ENCODE peak calls at places on chromosomes 3 and 15, in eight cellular contexts. O is HT1080; L is GM18507; H is astrocyte; Z is activated CD4-positive, alpha-beta T cell treated with anti-CD3 and anti-CD28 coated beads, Interleukin-2, amount 10 ng/mL, durations not matched to agents 7 days and 5 days; Y is Peyer's patch; A is stimulated activated CD8-positive, alpha-beta memory T cell treated with anti-CD3 and anti-CD28 coated beads, Interleukin-15, amount 100 ng/mL, for 24 hours; X is brain microvascular endothelial cell. F is an unnamed sample.

GRCh38 chr3:69370156-69370944 is 15.5 kb downstream of the FRMD4B start:
- DNase-seq in A (no peak), H (no peak), X (no peak), Y (peak), O (peak), Z (peak), L (no peak), F (no peak)

GRCh38 chr15:85709250-85709649 is 85.5 kb downstream of the KLHL25 start:
- DNase-seq in H (no peak), A (no peak), X (no peak), O (no peak), Y (no peak), Z (no peak), L (no peak), F (no peak)

GRCh38 chr15:66650433-66650832 is 51.6 kb upstream of the SMAD6 start:
- DNase-seq in Y (no peak), X (no peak), L (no peak), Z (no peak), H (no peak), O (no peak), A (no peak), F (no peak)

GRCh38 chr15:60788514-60789091 is 309.7 kb upstream of the ICE2 start:
- DNase-seq in Z (no peak), A (no peak), L (no peak), H (no peak), Y (no peak), O (no peak), X (no peak), F (peak)

GRCh38 chr3:164375995-164376394 is 702.3 kb downstream of the SI start:
- DNase-seq in L (no peak), H (no peak), Y (no peak), A (no peak), O (no peak), X (no peak), Z (no peak), F (no peak)

GRCh38 chr3:69033470-69033869 is 18.7 kb downstream of the TMF1 start:
- DNase-seq in Z (no peak), L (no peak), A (no peak), Y (no peak), H (no peak), O (peak), X (peak), F (peak)

GRCh38 chr15:56428821-56429458 is 36.0 kb downstream of the MNS1 start:
- DNase-seq in Y (no peak), A (no peak), O (peak), H (peak), X (no peak), L (peak), Z (no peak), F (peak)

GRCh38 chr3:49017646-49017977 is 768 bp downstream of the DALRD3 start:
- DNase-seq in X (no peak), A (no peak), H (no peak), Y (no peak), Z (no peak), O (no peak), L (no peak), F (no peak)

GRCh38 chr3:87673132-87673531 is 385.7 kb downstream of the CGGBP1 start:
- DNase-seq in A (no peak), Z (no peak), O (no peak), X (no peak), H (no peak), Y (no peak), L (no peak), F (no peak)

GRCh38 chr3:188916934-188917391 is 254.8 kb upstream of the TPRG1 start:
- DNase-seq in L (no peak), H (no peak), X (no peak), Y (no peak), A (no peak), Z (peak), O (peak), F (no peak)

GRCh38 chr3:23992051-23992628 is 47.1 kb downstream of the NR1D2 start:
- DNase-seq in O (peak), L (no peak), X (no peak), Z (no peak), H (peak), A (no peak), Y (no peak), F (no peak)

GRCh38 chr3:124318014-124318413 is 326.1 kb upstream of the ROPN1 start:
- DNase-seq in Y (no peak), Z (no peak), H (no peak), X (no peak), O (no peak), A (no peak), L (no peak), F (no peak)

GRCh38 chr15:31116423-31117030 is 15.0 kb upstream of the TRPM1 start:
- DNase-seq in Y (no peak), H (no peak), A (no peak), L (no peak), O (no peak), Z (no peak), X (no peak), F (no peak)

GRCh38 chr15:90463381-90463780 is 66.3 kb upstream of the CRTC3 start:
- DNase-seq in O (peak), A (no peak), Z (no peak), Y (no peak), L (no peak), X (peak), H (peak), F (peak)

GRCh38 chr3:138051946-138052802 is 42.2 kb downstream of the CLDN18 start:
- DNase-seq in Y (no peak), H (no peak), X (peak), Z (no peak), O (peak), A (no peak), L (no peak), F (peak)

GRCh38 chr15:70853855-70854668 is at the start of gene LARP6:
- DNase-seq in L (no peak), Y (no peak), Z (no peak), O (peak), X (no peak), A (no peak), H (no peak), F (peak)

GRCh38 chr3:196496183-196496582 is 7.4 kb downstream of the RNF168 start:
- DNase-seq in Y (no peak), X (no peak), Z (no peak), H (no peak), L (no peak), A (no peak), O (no peak), F (no peak)

GRCh38 chr15:69824075-69824876 is 273.4 kb downstream of the TLE3 start:
- DNase-seq in H (no peak), L (no peak), Y (no peak), Z (no peak), X (no peak), A (no peak), O (no peak), F (peak)

GRCh38 chr3:58335432-58335947 is 2.8 kb downstream of the PXK start:
- DNase-seq in L (no peak), Z (no peak), A (no peak), X (peak), H (no peak), O (no peak), Y (no peak), F (no peak)

GRCh38 chr3:10702961-10703740 is 112.9 kb upstream of the SLC6A11 start:
- DNase-seq in Y (no peak), Z (no peak), X (no peak), H (no peak), A (no peak), O (no peak), L (no peak), F (peak)

GRCh38 chr15:85421116-85421925 is 40.9 kb downstream of the AKAP13 start:
- DNase-seq in O (no peak), Z (no peak), X (no peak), L (no peak), Y (no peak), A (no peak), H (peak), F (no peak)

GRCh38 chr15:70383856-70384255 is 286.1 kb upstream of the TLE3 start:
- DNase-seq in Z (no peak), O (no peak), X (no peak), A (no peak), Y (no peak), H (no peak), L (no peak), F (no peak)

GRCh38 chr3:39149498-39150169 is 3.8 kb downstream of the CSRNP1 start:
- DNase-seq in Z (no peak), Y (no peak), H (no peak), X (no peak), A (no peak), O (no peak), L (no peak), F (no peak)

GRCh38 chr15:45126535-45127158 is 3.0 kb downstream of the DUOXA1 start:
- DNase-seq in H (no peak), Y (peak), A (no peak), Z (peak), X (peak), O (peak), L (no peak), F (peak)

GRCh38 chr3:71753716-71754609 is at the start of gene GPR27:
- DNase-seq in Z (no peak), A (no peak), Y (no peak), O (no peak), L (no peak), X (no peak), H (peak), F (peak)

GRCh38 chr3:117603097-117603496 is 893.5 kb downstream of the TUSC7 start:
- DNase-seq in L (no peak), A (no peak), O (no peak), X (no peak), Z (no peak), H (peak), Y (no peak), F (no peak)

GRCh38 chr15:89445553-89445952 is 50.8 kb downstream of the RHCG start:
- DNase-seq in Y (no peak), O (no peak), Z (no peak), A (no peak), H (no peak), X (no peak), L (no peak), F (no peak)

GRCh38 chr15:26590673-26591072 is 182.2 kb downstream of the GABRB3 start:
- DNase-seq in H (no peak), X (no peak), O (no peak), Z (no peak), Y (no peak), L (no peak), A (no peak), F (no peak)

GRCh38 chr15:28944696-28945300 is 59.0 kb downstream of the APBA2 start:
- DNase-seq in O (no peak), Z (no peak), A (no peak), X (no peak), Y (no peak), L (no peak), H (no peak), F (no peak)

GRCh38 chr3:52186729-52187128 is 11.2 kb upstream of the ALAS1 start:
- DNase-seq in X (no peak), L (no peak), A (no peak), H (no peak), Y (no peak), Z (no peak), O (no peak), F (no peak)

GRCh38 chr3:28326458-28326926 is 22.0 kb upstream of the ZCWPW2 start:
- DNase-seq in H (peak), Y (no peak), X (peak), O (no peak), Z (peak), L (no peak), A (no peak), F (no peak)

GRCh38 chr3:134430174-134430573 is 55.6 kb downstream of the ANAPC13 start:
- DNase-seq in Y (no peak), O (no peak), H (peak), L (no peak), X (no peak), A (no peak), Z (no peak), F (no peak)

GRCh38 chr3:78832785-78833204 is 935.0 kb downstream of the ROBO1 start:
- DNase-seq in X (no peak), Z (no peak), L (no peak), H (no peak), A (no peak), Y (no peak), O (no peak), F (no peak)

GRCh38 chr15:74983725-74984231 is 11.6 kb upstream of the SCAMP5 start:
- DNase-seq in X (no peak), O (peak), Z (no peak), A (no peak), Y (no peak), L (no peak), H (no peak), F (peak)